ENCODE peak calls at places on chromosome 11, in ten cellular contexts. R is fibroblast of lung; P is colonic mucosa; S is ovary; J is naive thymus-derived CD4-positive, alpha-beta T cell; O is left lung; C is adipocyte; W is SK-N-SH; B is HCT116; A is psoas muscle. M is an unnamed sample.

GRCh38 chr11:96143016-96143670 is 199.9 kb downstream of the MAML2 start:
- DNase-seq in O (no peak), A (no peak), P (no peak), B (no peak), S (no peak), J (no peak), R (peak; percentile 46), W (no peak), C (no peak), M (no peak)

GRCh38 chr11:123973816-123974215 is 3.8 kb downstream of the OR10S1 start:
- DNase-seq in B (peak; percentile 13), R (peak; percentile 81), C (peak; percentile 65), J (no peak), W (no peak), S (no peak), P (no peak), O (no peak), A (no peak), M (no peak)

GRCh38 chr11:34680918-34681554 is 60.1 kb downstream of the EHF start:
- DNase-seq in C (peak; percentile 55), S (no peak), R (peak; percentile 45), A (no peak), J (no peak), O (no peak), W (no peak), B (peak; percentile 86), P (no peak), M (no peak)

GRCh38 chr11:121551463-121551862 is 98.7 kb upstream of the SORL1-AS1 start:
- DNase-seq in C (no peak), J (no peak), A (no peak), W (no peak), B (no peak), O (no peak), S (no peak), R (no peak), P (no peak), M (no peak)

GRCh38 chr11:12469451-12469850 is 92.1 kb downstream of the PARVA start:
- DNase-seq in W (no peak), P (no peak), B (no peak), S (peak; percentile 49), C (peak; percentile 51), R (peak; percentile 21), J (no peak), O (no peak), A (peak; percentile 35), M (no peak)

GRCh38 chr11:46247664-46248063 is 29.8 kb upstream of the CREB3L1 start:
- DNase-seq in S (no peak), W (no peak), O (no peak), P (peak; percentile 78), R (peak; percentile 48), C (no peak), B (peak; percentile 76), A (no peak), J (peak; percentile 22), M (peak; percentile 63)

GRCh38 chr11:20060180-20060579 is 100.1 kb downstream of the DBX1 start:
- DNase-seq in R (no peak), S (no peak), P (no peak), C (no peak), W (no peak), B (no peak), J (no peak), A (no peak), O (no peak), M (no peak)

GRCh38 chr11:66564984-66565383 is 3.4 kb downstream of the CTSF start:
- DNase-seq in C (no peak), P (no peak), A (no peak), B (no peak), W (no peak), O (no peak), J (no peak), R (no peak), S (no peak), M (no peak)

GRCh38 chr11:126696976-126697375 is 303.6 kb downstream of the KIRREL3 start:
- DNase-seq in P (no peak), C (no peak), B (no peak), S (no peak), A (no peak), W (no peak), O (no peak), R (no peak), J (no peak), M (no peak)

GRCh38 chr11:133402551-133402950 is 129.8 kb downstream of the OPCML start:
- DNase-seq in S (no peak), P (no peak), C (no peak), W (no peak), A (no peak), J (no peak), B (no peak), O (no peak), R (no peak), M (no peak)

GRCh38 chr11:133406493-133406892 is 125.8 kb downstream of the OPCML start:
- DNase-seq in W (peak; percentile 52), O (no peak), A (no peak), J (no peak), R (no peak), S (no peak), C (no peak), B (no peak), P (no peak), M (no peak)

GRCh38 chr11:133408402-133408801 is 123.9 kb downstream of the OPCML start:
- DNase-seq in C (no peak), P (no peak), O (no peak), S (no peak), R (no peak), B (no peak), J (no peak), A (no peak), W (no peak), M (no peak)

GRCh38 chr11:133399855-133400625 is 132.3 kb downstream of the OPCML start:
- DNase-seq in C (no peak), A (no peak), B (no peak), S (no peak), P (no peak), W (no peak), O (no peak), R (no peak), J (no peak), M (no peak)

GRCh38 chr11:133403900-133404299 is 128.4 kb downstream of the OPCML start:
- DNase-seq in B (no peak), C (no peak), P (no peak), A (no peak), O (no peak), S (no peak), J (no peak), W (peak; percentile 26), R (no peak), M (peak; percentile 3)
- H3K27me3 ChIP-seq in B (no peaks in the 10 kb centered on the region), C (no peaks in the 10 kb centered on the region), P (no peaks in the 10 kb centered on the region), A (no peaks in the 10 kb centered on the region), O (no peaks in the 10 kb centered on the region), S (no peaks in the 10 kb centered on the region), J (no peaks in the 10 kb centered on the region), W (no peaks in the 10 kb centered on the region), R (no peaks in the 10 kb centered on the region), M (no peaks in the 10 kb centered on the region)

GRCh38 chr11:5252280-5253265 is 2.0 kb downstream of the HBG2 start:
- DNase-seq in S (no peak), O (no peak), R (no peak), B (no peak), A (no peak), J (no peak), C (no peak), W (no peak), P (no peak), M (no peak)

GRCh38 chr11:5247479-5248192 is 2.0 kb downstream of the HBG1 start:
- DNase-seq in J (no peak), C (no peak), B (no peak), A (no peak), R (peak; percentile 6), W (no peak), S (no peak), O (no peak), P (no peak), M (no peak)

GRCh38 chr11:5250777-5251176 is 1.1 kb upstream of the HBG1 start:
- DNase-seq in S (no peak), B (no peak), O (no peak), J (no peak), W (no peak), C (no peak), A (no peak), R (no peak), P (no peak), M (no peak)

GRCh38 chr11:5246772-5247478 is 2.7 kb downstream of the HBG1 start:
- DNase-seq in P (no peak), W (no peak), S (no peak), R (no peak), O (no peak), A (no peak), J (no peak), B (no peak), C (no peak), M (no peak)

GRCh38 chr11:5251746-5252145 is 2.1 kb upstream of the HBG1 start:
- DNase-seq in W (no peak), J (no peak), R (no peak), P (no peak), C (no peak), S (no peak), A (no peak), B (no peak), O (no peak), M (no peak)
- H3K4me3 ChIP-seq in W (no peak overlapping the region), J (no peak overlapping the region), R (no peak overlapping the region), P (no peak overlapping the region), C (no peak overlapping the region), S (no peak overlapping the region), A (no peak overlapping the region), B (no peak overlapping the region), O (no peak overlapping the region), M (no peak overlapping the region)

GRCh38 chr11:129377739-129378138 is 2.1 kb downstream of the BARX2 start:
- DNase-seq in B (no peak), J (no peak), A (no peak), R (no peak), P (no peak), S (no peak), W (no peak), C (no peak), O (no peak), M (no peak)
- H3K4me1 ChIP-seq in B (peaks cover 16% of the 10 kb centered on the region), J (no peaks in the 10 kb centered on the region), A (peaks cover 10% of the 10 kb centered on the region), R (no peaks in the 10 kb centered on the region), P (no peaks in the 10 kb centered on the region), S (no peaks in the 10 kb centered on the region), W (no peaks in the 10 kb centered on the region), C (peaks cover 3% of the 10 kb centered on the region), O (no peaks in the 10 kb centered on the region), M (no peaks in the 10 kb centered on the region)

DNA sequence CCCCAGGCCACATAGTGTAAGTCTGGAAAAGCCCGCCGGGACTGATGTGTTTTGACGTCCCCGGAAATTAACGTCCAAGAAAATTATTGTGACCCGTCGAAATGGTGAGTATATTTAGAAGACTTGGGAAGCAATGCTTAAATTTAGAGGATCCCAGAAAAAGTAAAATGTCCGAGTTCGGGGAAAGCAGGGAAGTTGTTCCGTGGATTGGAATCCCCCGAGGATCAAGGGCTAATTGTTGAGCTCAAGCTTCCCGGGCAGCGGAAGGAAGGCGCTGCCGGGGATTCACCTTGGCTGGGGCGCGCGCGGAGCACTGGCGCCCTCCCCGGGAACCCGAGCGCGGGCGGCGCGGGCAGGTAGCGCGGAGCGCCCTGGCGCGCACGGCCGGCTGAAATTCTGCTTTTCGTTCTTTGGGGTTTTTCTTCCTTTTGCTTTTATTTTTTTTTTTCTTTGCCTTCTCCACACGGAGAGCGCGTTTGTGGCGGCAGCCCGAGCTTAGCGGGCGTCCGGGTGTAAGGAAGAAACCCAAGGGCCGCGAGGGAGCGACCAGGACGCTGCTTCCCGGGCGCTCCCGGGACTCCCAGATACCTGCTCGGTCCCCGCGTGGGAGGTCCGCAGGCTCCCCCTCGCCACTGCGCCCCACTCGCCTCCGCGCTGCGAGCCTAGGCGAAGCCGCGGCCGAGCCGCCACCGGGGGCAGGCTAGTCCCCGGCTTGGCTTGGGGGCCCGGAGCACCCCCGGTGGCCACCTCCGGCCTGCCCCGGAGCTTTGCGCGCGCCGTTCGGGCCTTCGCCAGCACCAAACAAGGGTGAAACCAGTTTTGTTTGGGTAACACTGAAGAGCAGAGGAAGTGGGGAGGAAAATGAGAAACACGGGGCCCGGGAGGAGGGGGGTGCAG is 4.7 kb upstream of the IGF2 start:
- DNase-seq in R (no peak), B (no peak), P (no peak), W (no peak), A (no peak), S (no peak), J (no peak), C (peak; percentile 58), O (peak; percentile 65), M (no peak)
- H3K27me3 ChIP-seq in R (peaks cover 44% of the 10 kb centered on the region), B (no peaks in the 10 kb centered on the region), P (peaks cover 75% of the 10 kb centered on the region), W (peaks cover 82% of the 10 kb centered on the region), A (peaks cover 31% of the 10 kb centered on the region), S (peaks cover 4% of the 10 kb centered on the region), J (peaks cover 4% of the 10 kb centered on the region), C (peaks cover 55% of the 10 kb centered on the region), O (peaks cover 100% of the 10 kb centered on the region), M (peaks cover 86% of the 10 kb centered on the region)